ENCODE peak calls at places on chromosome 12, in five cellular contexts. Z, J, S, L and U are unnamed samples.

GRCh38 chr12:6613015-6613775 is 6.0 kb upstream of the CHD4 start:
- DNase-seq in L (peak; percentile 45), S (peak; percentile 74), J (peak; percentile 55), Z (peak; percentile 95), U (peak; percentile 74)

GRCh38 chr12:14948672-14949071 is 10.3 kb upstream of the ERP27 start:
- DNase-seq in S (peak; percentile 85), Z (no peak), L (no peak), J (peak; percentile 38), U (peak; percentile 44)

GRCh38 chr12:26937863-26938659 is at the start of the genes FGFR1OP2 and INTS13:
- DNase-seq in L (peak; percentile 97), Z (peak; percentile 100), S (peak; percentile 92), J (peak; percentile 99), U (peak; percentile 99)

GRCh38 chr12:71440393-71441349 is 1.1 kb downstream of the LGR5 start:
- DNase-seq in L (no peak), J (no peak), S (no peak), Z (no peak), U (no peak)

GRCh38 chr12:31301311-31301710 is 24.6 kb downstream of the SINHCAF start:
- DNase-seq in S (no peak), L (no peak), Z (no peak), J (no peak), U (no peak)

GRCh38 chr12:131415781-131416180 is 295.1 kb upstream of the SFSWAP start:
- DNase-seq in L (peak; percentile 44), J (no peak), Z (peak; percentile 28), S (no peak), U (no peak)

GRCh38 chr12:78038541-78038940 is 207.8 kb downstream of the NAV3 start:
- DNase-seq in J (no peak), S (no peak), L (no peak), Z (no peak), U (no peak)

GRCh38 chr12:131783915-131784541 is 44.2 kb upstream of the MMP17 start:
- DNase-seq in S (peak; percentile 84), J (no peak), Z (no peak), L (peak; percentile 73), U (no peak)

GRCh38 chr12:58420496-58420895 is 479.1 kb downstream of the ATP23 start:
- DNase-seq in J (no peak), S (peak; percentile 81), Z (no peak), L (no peak), U (no peak)

GRCh38 chr12:71746983-71747611 is 7.6 kb upstream of the RAB21 start:
- DNase-seq in J (peak; percentile 11), S (peak; percentile 36), Z (no peak), L (peak; percentile 49), U (peak; percentile 28)

GRCh38 chr12:96907681-96908163 is 665 bp downstream of the NEDD1 start:
- DNase-seq in Z (no peak), S (peak; percentile 36), L (no peak), J (peak; percentile 13), U (no peak)

GRCh38 chr12:52216807-52217206 is 16.2 kb upstream of the KRT7 start:
- DNase-seq in S (no peak), J (no peak), Z (peak; percentile 73), L (no peak), U (peak; percentile 48)

GRCh38 chr12:4717806-4718205 is 2.4 kb upstream of the GALNT8 start:
- DNase-seq in S (no peak), J (no peak), L (no peak), Z (no peak), U (no peak)

GRCh38 chr12:45216297-45216982 is 545 bp downstream of the ANO6 start:
- DNase-seq in L (no peak), S (peak; percentile 32), J (peak; percentile 32), Z (peak; percentile 78), U (peak; percentile 58)

GRCh38 chr12:68237523-68238070 is 12.0 kb upstream of the IL26 start:
- DNase-seq in J (no peak), Z (no peak), L (no peak), S (peak; percentile 52), U (no peak)

GRCh38 chr12:4372653-4373052 is 6.9 kb downstream of the FGF23 start:
- DNase-seq in Z (no peak), S (no peak), J (no peak), L (no peak), U (no peak)

DNA sequence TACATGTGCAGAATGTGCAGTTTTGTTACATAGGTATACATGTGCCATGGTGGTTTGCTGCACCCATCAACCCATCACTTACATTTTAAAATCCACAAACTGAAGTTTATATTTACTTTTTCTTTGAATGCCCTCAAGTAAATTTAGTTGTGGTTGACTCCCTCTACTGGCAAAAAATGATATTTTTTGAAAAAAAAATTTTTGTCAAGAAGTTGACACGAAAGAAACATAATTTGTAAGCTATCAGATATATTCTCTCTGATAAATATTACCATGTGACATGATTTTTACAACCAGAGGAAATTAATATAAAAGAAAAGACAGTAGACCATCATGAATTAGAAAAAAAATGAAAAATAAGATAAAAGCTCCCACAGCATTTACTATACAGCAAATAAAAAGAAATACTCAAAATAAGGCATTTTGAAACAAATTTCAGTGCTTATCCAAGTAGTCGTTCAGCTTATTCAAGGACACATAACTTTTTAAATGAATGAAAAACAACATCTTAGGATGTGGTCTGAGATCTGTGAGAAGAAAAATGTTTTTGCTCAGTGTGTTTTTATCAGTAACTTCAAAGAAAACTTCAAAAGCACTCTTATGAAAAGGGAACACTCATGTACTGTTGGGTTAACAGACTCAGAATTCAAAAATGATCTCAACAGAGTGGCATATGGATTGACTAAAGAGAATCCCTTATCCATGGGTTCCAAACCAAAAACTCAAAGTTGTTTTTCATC is 30.0 kb upstream of the GRIP1 start:
- DNase-seq in L (no peak), S (no peak), Z (no peak), J (no peak), U (no peak)
- TF ChIP-seq CTCF in L (peak; percentile 51), S (peak; percentile 18), Z (peak; percentile 17), J (no peak), U (peak; percentile 54)

DNA sequence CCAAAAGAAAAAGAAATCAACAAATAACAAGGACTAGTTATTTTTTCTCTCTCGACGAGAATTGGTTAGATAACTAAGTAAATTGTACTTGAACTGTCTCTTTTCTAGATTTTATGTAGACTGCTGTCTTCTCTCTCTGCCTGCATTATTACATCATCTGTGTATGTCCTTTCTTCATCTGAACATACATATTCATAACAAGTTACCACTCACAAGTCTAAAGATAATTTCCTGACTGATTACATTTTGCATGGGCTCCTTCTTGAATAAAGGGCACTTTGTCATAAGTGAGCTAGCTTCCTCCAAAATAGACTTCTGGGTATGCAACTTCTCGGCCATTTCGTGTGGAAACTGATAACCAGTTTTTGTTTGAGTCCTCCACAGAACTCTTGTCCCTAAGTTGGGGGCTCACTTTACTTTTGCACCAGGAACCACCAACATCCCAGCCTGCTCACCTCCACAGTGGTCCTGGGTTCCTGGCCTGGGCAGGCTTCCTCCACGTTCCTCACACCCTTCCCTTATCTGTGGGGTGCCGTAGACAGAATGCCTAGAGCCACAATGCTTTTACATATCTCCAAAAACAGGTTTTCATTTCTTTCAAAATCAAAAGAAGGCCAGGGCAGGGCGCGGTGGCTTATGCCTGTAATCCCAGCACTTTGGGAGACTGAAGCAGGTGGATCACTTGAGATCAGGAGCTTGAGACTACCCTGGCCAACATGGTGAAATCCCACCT is 6.2 kb upstream of the DDX47 start:
- DNase-seq in J (no peak), Z (no peak), S (no peak), L (no peak), U (no peak)
- H3K27ac ChIP-seq in J (no peak overlapping the region), Z (no peak overlapping the region), S (no peak overlapping the region), L (no peak overlapping the region), U (peak overlapping the region; percentile 86)

DNA sequence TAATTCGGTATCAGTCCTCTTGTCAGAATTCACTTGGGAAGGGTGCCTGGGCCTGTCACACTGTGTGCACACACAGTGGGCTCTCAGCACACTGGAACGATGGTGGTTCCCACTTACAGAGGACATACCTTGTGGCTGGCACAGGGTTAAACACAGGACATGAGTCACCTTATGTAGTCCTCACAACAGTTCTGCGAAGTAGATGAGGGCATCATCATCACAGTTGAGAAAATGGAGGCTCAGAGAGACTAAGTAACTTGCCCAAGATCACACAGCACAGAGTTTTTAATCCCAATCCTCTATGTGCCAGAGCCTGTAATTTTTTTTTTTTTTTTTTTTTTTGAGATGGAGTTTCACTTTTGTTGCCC is 90.7 kb downstream of the NINJ2 start:
- DNase-seq in Z (no peak), S (no peak), L (peak; percentile 21), J (no peak), U (no peak)
- H3K9me3 ChIP-seq in Z (no peaks in the 10 kb centered on the region), S (no peaks in the 10 kb centered on the region), L (no peaks in the 10 kb centered on the region), J (no peaks in the 10 kb centered on the region), U (no peaks in the 10 kb centered on the region)

GRCh38 chr12:110702081-110702480 is 13.2 kb upstream of the HVCN1 start:
- DNase-seq in S (no peak), J (no peak), L (no peak), Z (no peak), U (no peak)

GRCh38 chr12:110705309-110705708 is 16.4 kb upstream of the HVCN1 start:
- DNase-seq in L (no peak), J (no peak), S (no peak), Z (no peak), U (no peak)

GRCh38 chr12:110708917-110709316 is 20.0 kb upstream of the HVCN1 start:
- DNase-seq in L (no peak), J (no peak), S (no peak), Z (no peak), U (no peak)

GRCh38 chr12:110704231-110704630 is 15.3 kb upstream of the HVCN1 start:
- DNase-seq in Z (no peak), S (no peak), J (no peak), L (no peak), U (no peak)

DNA sequence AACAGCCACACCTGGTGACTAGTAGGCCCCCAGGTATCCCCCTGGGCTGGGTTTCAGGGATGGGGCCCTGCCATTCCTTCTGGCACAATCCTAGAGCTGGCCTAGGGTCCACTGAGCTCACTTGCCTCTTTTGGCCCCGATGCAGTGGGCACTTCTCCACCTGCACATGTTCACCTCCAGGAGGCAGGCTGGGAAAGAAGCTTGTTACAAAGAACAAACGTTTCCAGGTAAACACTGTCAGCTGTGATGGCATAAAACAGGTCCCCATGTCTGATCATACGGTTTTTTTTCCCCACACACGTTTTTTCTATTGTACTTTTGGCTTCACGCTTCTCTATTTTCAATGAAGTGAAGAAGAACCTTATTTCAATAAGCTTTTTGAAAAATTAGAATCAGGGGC is 15.8 kb upstream of the HVCN1 start:
- DNase-seq in S (no peak), J (no peak), Z (no peak), L (peak; percentile 60), U (no peak)
- TF ChIP-seq CTCF in S (no peak), J (no peak), Z (no peak), L (peak; percentile 68), U (no peak)